ENCODE peak calls at places on chromosomes 3 and 15, in five cellular contexts. U is body of pancreas, Z is heart left ventricle, W is breast epithelium, D is DND-41. V is an unnamed sample.

GRCh38 chr15:84855032-84855645 is 29.3 kb upstream of the SLC28A1 start:
- DNase-seq in U (no peak), Z (no peak), W (no peak), D (no peak), V (no peak)

GRCh38 chr3:65045138-65045537 is 357.3 kb upstream of the ADAMTS9 start:
- DNase-seq in U (no peak), Z (no peak), W (no peak), D (no peak), V (no peak)

GRCh38 chr3:57261929-57262328 is 30.6 kb downstream of the ASB14 start:
- DNase-seq in U (no peak), Z (no peak), W (no peak), D (no peak), V (no peak)

GRCh38 chr15:35206060-35206675 is 121.1 kb upstream of the NANOGP8 start:
- DNase-seq in U (no peak), Z (no peak), W (no peak), D (peak; percentile 5), V (no peak)

GRCh38 chr3:141184430-141184829 is 47.2 kb upstream of the PXYLP1 start:
- DNase-seq in U (no peak), Z (no peak), W (no peak), D (no peak), V (no peak)

GRCh38 chr3:126548556-126549466 is 9.9 kb downstream of the C3orf22 start:
- DNase-seq in U (no peak), Z (peak; percentile 7), W (peak; percentile 24), D (peak; percentile 3), V (no peak)

GRCh38 chr15:48520376-48521155 is 124.9 kb downstream of the FBN1 start:
- DNase-seq in U (no peak), Z (no peak), W (no peak), D (no peak), V (no peak)

GRCh38 chr3:32147935-32148334 is 41.5 kb downstream of the GPD1L start:
- DNase-seq in U (no peak), Z (no peak), W (no peak), D (no peak), V (no peak)

GRCh38 chr3:128317698-128318231 is 148.9 kb downstream of the DNAJB8 start:
- DNase-seq in U (peak; percentile 91), Z (no peak), W (no peak), D (no peak), V (no peak)

GRCh38 chr3:140509534-140509933 is 168.3 kb upstream of the TRIM42 start:
- DNase-seq in U (no peak), Z (no peak), W (no peak), D (no peak), V (no peak)

GRCh38 chr15:99956820-99957641 is 223.8 kb upstream of the LYSMD4 start:
- DNase-seq in U (no peak), Z (no peak), W (peak; percentile 31), D (no peak), V (no peak)

DNA sequence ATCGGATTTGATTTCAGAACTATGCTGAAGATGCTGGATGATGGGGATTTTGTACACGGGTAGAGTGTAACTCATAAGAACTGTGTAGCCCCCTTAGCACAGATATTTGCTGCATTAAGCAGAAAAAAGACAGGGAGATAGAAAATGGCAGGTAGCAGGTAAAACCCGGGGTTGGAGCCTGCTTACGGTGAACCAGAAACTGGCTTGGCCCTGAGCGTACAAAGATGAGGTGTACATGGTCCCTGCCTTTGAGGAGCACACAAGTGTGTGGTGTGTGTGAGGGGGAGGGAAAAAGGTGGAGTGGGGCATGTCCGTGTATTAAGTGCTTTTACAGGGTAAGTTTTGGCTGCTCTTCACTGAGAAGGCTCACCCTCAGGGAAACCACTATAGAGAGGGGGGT is 3.5 kb downstream of the LPP start:
- DNase-seq in U (no peak), Z (no peak), W (no peak), D (no peak), V (no peak)
- H3K4me1 ChIP-seq in U (peaks cover 71% of the 10 kb centered on the region), Z (peaks cover 78% of the 10 kb centered on the region), W (peaks cover 14% of the 10 kb centered on the region), D (peaks cover 61% of the 10 kb centered on the region), V (peaks cover 28% of the 10 kb centered on the region)

GRCh38 chr3:43247556-43248186 is 38.7 kb upstream of the SNRK start:
- DNase-seq in U (no peak), Z (no peak), W (no peak), D (no peak), V (no peak)
- H3K27me3 ChIP-seq in U (no peaks in the 10 kb centered on the region), Z (no peaks in the 10 kb centered on the region), W (no peaks in the 10 kb centered on the region), D (peaks cover 9% of the 10 kb centered on the region), V (no peaks in the 10 kb centered on the region)

GRCh38 chr3:173785004-173785403 is 387.5 kb downstream of the NLGN1 start:
- DNase-seq in U (no peak), Z (no peak), W (no peak), D (no peak), V (no peak)
- TF ChIP-seq CTCF in U (no peak), Z (no peak), W (no peak), D (peak; percentile 10), V (no peak)

DNA sequence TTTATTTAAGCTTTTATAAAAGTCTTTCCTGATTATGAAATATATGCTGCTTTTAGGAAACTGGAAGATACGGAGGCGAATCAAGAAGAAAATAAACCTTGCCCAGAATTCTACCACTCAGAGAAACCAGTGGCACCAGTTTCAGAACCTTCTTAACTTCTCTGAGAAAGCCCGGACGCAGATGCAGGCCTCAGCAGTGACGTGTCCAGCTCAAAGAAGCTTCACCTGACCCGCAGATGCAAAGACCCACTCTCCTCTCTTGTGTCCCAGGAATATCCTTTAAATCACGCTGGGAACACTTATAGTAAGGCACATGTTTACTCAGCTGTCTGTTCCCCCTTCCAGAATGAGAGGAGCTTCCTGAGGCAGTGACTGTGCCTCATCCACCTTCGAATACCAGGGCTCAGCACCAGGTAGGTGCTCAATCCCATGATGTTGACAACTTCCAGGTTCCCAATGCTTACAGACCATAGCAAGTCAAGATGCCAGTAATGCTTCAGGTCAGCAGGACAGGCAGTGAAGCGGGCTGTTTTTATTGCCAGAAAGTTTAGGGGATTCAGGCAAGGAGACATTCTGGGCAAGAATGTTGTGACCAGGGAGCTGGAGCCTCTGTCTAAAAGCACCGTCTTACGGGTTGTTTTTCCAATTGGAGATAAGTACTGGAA is 39.9 kb upstream of the LDHAL6B start:
- DNase-seq in U (peak; percentile 39), Z (no peak), W (no peak), D (no peak), V (no peak)
- H3K4me1 ChIP-seq in U (peaks cover 32% of the 10 kb centered on the region), Z (peaks cover 10% of the 10 kb centered on the region), W (peaks cover 44% of the 10 kb centered on the region), D (no peaks in the 10 kb centered on the region), V (peaks cover 11% of the 10 kb centered on the region)

GRCh38 chr15:77516076-77516475 is 95.4 kb downstream of the HMG20A start:
- DNase-seq in U (no peak), Z (no peak), W (no peak), D (no peak), V (no peak)

GRCh38 chr15:77519540-77519939 is 98.9 kb downstream of the HMG20A start:
- DNase-seq in U (no peak), Z (no peak), W (no peak), D (no peak), V (no peak)

GRCh38 chr15:77516786-77517185 is 96.1 kb downstream of the HMG20A start:
- DNase-seq in U (no peak), Z (no peak), W (no peak), D (no peak), V (no peak)

GRCh38 chr15:77518458-77518857 is 97.8 kb downstream of the HMG20A start:
- DNase-seq in U (no peak), Z (no peak), W (no peak), D (no peak), V (no peak)

GRCh38 chr15:77517579-77517978 is 96.9 kb downstream of the HMG20A start:
- DNase-seq in U (no peak), Z (no peak), W (no peak), D (no peak), V (no peak)
- H3K27me3 ChIP-seq in U (no peaks in the 10 kb centered on the region), Z (no peaks in the 10 kb centered on the region), W (no peaks in the 10 kb centered on the region), D (no peaks in the 10 kb centered on the region), V (no peaks in the 10 kb centered on the region)